ENCODE peak calls at places on chromosomes 16 and 17, in four cellular contexts. N is right cardiac atrium; J is Right ventricle myocardium inferior; K is activated naive CD4-positive, alpha-beta T cell treated with anti-CD3 and anti-CD28 coated beads, Interleukin-2, amount 50 U/mL, for 72 hours. D is an unnamed sample.
A peak's percentile ranks its signal among the peaks of the same experiment; 100 is the strongest.

GRCh38 chr16:67173323-67173722 is 3.0 kb downstream of the NOL3 start:
- ATAC-seq in K (no peak), J (no peak), N (no peak), D (no peak)

GRCh38 chr17:81644496-81644895 is 7.5 kb downstream of the TSPAN10 start:
- ATAC-seq in J (no peak), K (no peak), N (no peak), D (no peak)

GRCh38 chr17:61981323-61981722 is 53.5 kb upstream of the INTS2 start:
- ATAC-seq in J (no peak), N (no peak), K (no peak), D (no peak)

GRCh38 chr17:74212262-74212912 is 984 bp upstream of the TTYH2 start:
- ATAC-seq in K (peak; percentile 3), N (peak; percentile 9), J (no peak), D (no peak)

GRCh38 chr17:50326831-50327364 is 19.0 kb upstream of the XYLT2 start:
- ATAC-seq in N (no peak), K (peak; percentile 65), J (no peak), D (no peak)

GRCh38 chr16:14378684-14379467 is 251.2 kb downstream of the PARN start:
- ATAC-seq in N (peak; percentile 16), K (no peak), J (no peak), D (no peak)

GRCh38 chr16:727291-727977 is 528 bp downstream of the HAGHL start:
- ATAC-seq in J (no peak), K (peak; percentile 22), N (peak; percentile 1), D (peak; percentile 6)

GRCh38 chr17:74759243-74759801 is 10.9 kb downstream of the NHERF1 start:
- ATAC-seq in J (no peak), N (no peak), K (peak; percentile 83), D (no peak)

GRCh38 chr16:57976331-57976796 is 5.4 kb upstream of the CNGB1 start:
- ATAC-seq in J (peak; percentile 84), K (no peak), N (peak; percentile 89), D (peak; percentile 63)

GRCh38 chr16:72635104-72635503 is 412.8 kb downstream of the ZFHX3 start:
- ATAC-seq in J (no peak), K (no peak), N (no peak), D (no peak)

GRCh38 chr16:14509055-14509454 is 121.0 kb downstream of the PARN start:
- ATAC-seq in K (no peak), J (no peak), N (peak; percentile 68), D (no peak)

GRCh38 chr17:35683588-35683987 is 47.9 kb upstream of the RASL10B start:
- ATAC-seq in N (no peak), J (no peak), K (no peak), D (no peak)

D was measured in gastroesophageal sphincter.